ENCODE peak calls at places on chromosomes 12 and 14, in five cellular contexts. W, R, Y, V and N are unnamed samples.

GRCh38 chr14:21042918-21043317 is 756 bp downstream of the RNASE7 start:
- DNase-seq in W (no peak), R (no peak), Y (no peak), V (no peak), N (no peak)

GRCh38 chr14:58749066-58749669 is 111.4 kb downstream of the DACT1 start:
- DNase-seq in W (peak; percentile 92), R (peak; percentile 91), Y (peak; percentile 27), V (peak; percentile 17), N (peak; percentile 65)

GRCh38 chr12:125157177-125157576 is 91.9 kb downstream of the AACS start:
- DNase-seq in W (no peak), R (no peak), Y (no peak), V (no peak), N (no peak)

GRCh38 chr12:11823043-11823442 is 173.6 kb downstream of the ETV6 start:
- DNase-seq in W (peak; percentile 15), R (peak; percentile 30), Y (no peak), V (no peak), N (no peak)

GRCh38 chr14:21087294-21088091 is 11.0 kb downstream of the ZNF219 start:
- DNase-seq in W (peak; percentile 91), R (peak; percentile 88), Y (peak; percentile 39), V (no peak), N (no peak)

GRCh38 chr14:80772504-80772903 is 169.0 kb downstream of the CEP128 start:
- DNase-seq in W (no peak), R (no peak), Y (no peak), V (no peak), N (no peak)

GRCh38 chr12:121095544-121096198 is 37.0 kb upstream of the P2RX7 start:
- DNase-seq in W (peak; percentile 24), R (peak; percentile 23), Y (peak; percentile 7), V (peak; percentile 96), N (peak; percentile 89)

GRCh38 chr14:42335918-42336317 is 729.2 kb downstream of the LRFN5 start:
- DNase-seq in W (no peak), R (no peak), Y (no peak), V (no peak), N (no peak)

GRCh38 chr14:52314521-52315354 is 626 bp downstream of the PTGER2 start:
- DNase-seq in W (no peak), R (peak; percentile 34), Y (no peak), V (peak; percentile 27), N (peak; percentile 37)

GRCh38 chr12:132282950-132283771 is 46.2 kb downstream of the GALNT9 start:
- DNase-seq in W (no peak), R (no peak), Y (no peak), V (no peak), N (no peak)

GRCh38 chr12:119902084-119902509 is 25.0 kb upstream of the CIT start:
- DNase-seq in W (peak; percentile 38), R (peak; percentile 69), Y (peak; percentile 35), V (peak; percentile 82), N (peak; percentile 75)

GRCh38 chr12:82407481-82407880 is 49.2 kb downstream of the METTL25 start:
- DNase-seq in W (no peak), R (no peak), Y (no peak), V (no peak), N (no peak)

GRCh38 chr14:20712900-20713299 is 24.3 kb downstream of the ANG start:
- DNase-seq in W (no peak), R (no peak), Y (no peak), V (no peak), N (no peak)

GRCh38 chr14:68421116-68421515 is 371.8 kb downstream of the ZFP36L1 start:
- DNase-seq in W (no peak), R (no peak), Y (no peak), V (no peak), N (no peak)

GRCh38 chr14:65639216-65639615 is 226.7 kb downstream of the FUT8 start:
- DNase-seq in W (no peak), R (no peak), Y (no peak), V (no peak), N (no peak)

GRCh38 chr12:3117144-3117581 is 40.0 kb downstream of the TSPAN9 start:
- DNase-seq in W (peak; percentile 95), R (peak; percentile 77), Y (no peak), V (no peak), N (no peak)

GRCh38 chr14:104749958-104750529 is 2.9 kb upstream of the SIVA1 start:
- DNase-seq in W (no peak), R (no peak), Y (no peak), V (no peak), N (no peak)

GRCh38 chr12:71299541-71300376 is 139.8 kb upstream of the LGR5 start:
- DNase-seq in W (no peak), R (no peak), Y (no peak), V (no peak), N (no peak)

GRCh38 chr14:58401587-58401986 is 5.9 kb downstream of the TOMM20L start:
- DNase-seq in W (no peak), R (no peak), Y (no peak), V (no peak), N (no peak)

DNA sequence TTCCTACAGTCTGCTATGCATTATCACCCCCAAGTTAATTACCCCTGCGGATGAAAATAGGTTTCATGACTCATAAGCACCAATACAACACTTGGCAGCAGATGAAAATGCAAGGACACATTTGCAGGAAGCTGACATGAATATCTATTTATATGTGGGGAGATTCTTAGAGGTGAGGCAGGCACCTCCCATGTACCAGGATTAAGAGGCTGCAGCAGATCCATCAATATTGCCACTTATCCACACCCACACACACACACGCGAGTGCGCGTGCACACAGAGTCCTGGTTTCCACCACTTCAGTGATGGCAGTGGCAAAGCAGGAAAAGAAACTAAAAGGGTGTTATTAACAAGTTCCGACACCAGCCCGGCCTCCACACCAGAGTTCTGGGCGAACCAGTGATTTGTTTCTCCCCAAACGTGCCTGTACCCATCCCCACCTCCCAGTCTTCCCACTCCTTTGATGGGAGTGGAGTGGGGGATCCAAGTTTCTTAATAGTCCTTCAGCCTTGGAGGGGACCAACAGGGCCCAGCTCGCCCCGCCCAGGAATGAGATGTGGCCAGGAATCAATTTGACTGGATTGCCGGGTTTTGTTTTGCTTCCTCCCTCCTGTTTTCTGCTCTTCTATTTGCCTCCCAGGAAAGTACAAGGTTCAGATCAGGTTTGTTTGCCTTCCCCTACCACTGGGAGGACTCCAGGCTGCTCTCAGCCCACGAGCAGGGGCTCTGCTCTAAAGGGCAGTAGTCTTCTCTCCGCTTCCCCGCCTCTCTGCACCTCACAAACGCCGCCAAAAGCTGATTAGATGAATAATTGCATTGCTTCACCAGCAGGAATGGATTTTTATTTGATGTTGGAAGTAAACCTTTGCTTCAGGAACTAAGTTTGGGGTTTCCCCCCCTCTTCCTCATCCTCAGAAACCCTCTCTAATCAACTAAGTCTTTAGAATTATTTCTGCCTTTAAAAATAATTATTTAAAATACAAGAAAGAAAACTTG is 5.2 kb downstream of the IRF2BPL start:
- DNase-seq in W (no peak), R (no peak), Y (no peak), V (no peak), N (no peak)
- TF ChIP-seq CTCF in W (peak; percentile 51), R (peak; percentile 24), Y (peak; percentile 10), V (no peak), N (no peak)

DNA sequence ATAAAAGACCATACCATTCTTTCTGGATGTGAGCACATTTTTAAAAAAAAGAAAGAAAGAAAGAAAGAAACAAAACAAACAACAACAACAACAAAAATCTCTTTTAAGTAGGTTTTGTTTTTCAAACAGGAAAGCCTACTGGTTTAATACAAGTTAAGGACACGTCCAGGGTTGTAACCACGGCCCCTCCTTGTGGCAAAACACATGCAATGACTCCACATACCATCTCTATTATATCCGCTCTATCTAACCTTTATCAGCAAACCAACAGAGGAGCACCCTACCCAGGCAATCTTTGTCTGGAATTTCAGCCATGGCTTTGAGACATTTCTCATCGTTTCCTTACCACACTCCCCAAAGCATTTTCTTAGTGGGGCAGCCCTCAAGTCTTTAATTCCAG is 360.5 kb upstream of the TMPO start:
- DNase-seq in W (peak; percentile 15), R (no peak), Y (peak; percentile 20), V (no peak), N (no peak)
- TF ChIP-seq CTCF in W (peak; percentile 53), R (no peak), Y (peak; percentile 17), V (peak; percentile 7), N (no peak)

DNA sequence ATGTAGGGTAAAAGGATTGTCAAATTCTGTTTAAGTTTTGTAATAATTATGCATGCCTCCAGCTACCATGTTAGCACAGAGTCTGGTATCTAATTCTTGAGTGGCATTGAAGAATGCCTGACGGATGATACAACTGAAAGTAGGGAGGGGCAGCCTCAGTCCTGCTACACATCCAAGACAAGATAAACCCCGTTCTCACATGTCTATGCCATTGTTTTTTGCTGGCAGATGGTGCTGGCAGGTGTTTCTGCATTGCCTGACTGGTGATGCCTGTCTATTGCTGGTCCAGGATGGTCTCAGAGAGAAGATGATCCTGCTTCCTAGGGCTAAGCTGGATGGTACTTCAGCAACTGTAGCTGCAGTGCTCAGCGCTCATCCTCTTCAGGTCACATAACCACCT is 245.8 kb upstream of the NAV3 start:
- DNase-seq in W (no peak), R (no peak), Y (no peak), V (no peak), N (no peak)
- TF ChIP-seq CTCF in W (no peak), R (no peak), Y (no peak), V (no peak), N (no peak)

GRCh38 chr14:77245820-77246219 is 25.2 kb downstream of the NGB start:
- DNase-seq in W (no peak), R (no peak), Y (no peak), V (no peak), N (no peak)
- TF ChIP-seq CTCF in W (no peak), R (no peak), Y (no peak), V (no peak), N (no peak)

GRCh38 chr12:117714203-117714602 is 254.6 kb downstream of the KSR2 start:
- DNase-seq in W (no peak), R (no peak), Y (no peak), V (no peak), N (no peak)
- TF ChIP-seq CTCF in W (no peak), R (no peak), Y (no peak), V (peak; percentile 6), N (no peak)

DNA sequence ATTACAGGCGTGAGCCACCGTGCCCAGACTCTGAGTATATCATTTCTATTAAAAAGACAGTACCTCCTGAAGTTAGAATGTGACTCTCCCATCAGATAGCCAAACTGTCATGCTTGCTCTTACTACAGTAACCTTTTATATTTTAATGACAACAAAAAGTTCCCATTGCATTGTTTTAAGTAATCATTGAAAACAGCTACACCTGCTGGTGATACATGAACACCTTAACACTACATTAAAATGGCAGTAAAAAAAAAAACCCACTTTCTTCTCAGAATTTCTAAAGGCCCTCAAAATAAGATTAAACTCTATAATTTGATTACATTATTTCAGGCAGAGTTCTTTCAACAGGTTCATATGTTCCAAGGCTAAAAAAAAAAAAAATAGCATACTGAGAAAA is 76.7 kb downstream of the SH2B3 start:
- DNase-seq in W (no peak), R (no peak), Y (no peak), V (no peak), N (no peak)
- TF ChIP-seq CTCF in W (peak; percentile 2), R (no peak), Y (no peak), V (peak; percentile 14), N (no peak)

GRCh38 chr12:62802981-62803380 is 132.0 kb downstream of the PPM1H start:
- DNase-seq in W (no peak), R (no peak), Y (no peak), V (no peak), N (no peak)
- TF ChIP-seq CTCF in W (peak; percentile 12), R (no peak), Y (no peak), V (peak; percentile 9), N (no peak)

GRCh38 chr14:86153480-86153879 is 623.5 kb downstream of the FLRT2 start:
- DNase-seq in W (no peak), R (no peak), Y (no peak), V (no peak), N (no peak)
- TF ChIP-seq CTCF in W (no peak), R (peak; percentile 14), Y (peak; percentile 13), V (no peak), N (no peak)